ENCODE peak calls at places on chromosomes 12 and 14, in five cellular contexts. M, P, J, K and Y are unnamed samples.

GRCh38 chr12:57904848-57905811 is 36.2 kb upstream of the ATP23 start:
- DNase-seq in M (peak), P (peak), J (peak), K (peak), Y (peak)

GRCh38 chr12:16588812-16589211 is 17.1 kb downstream of the LMO3 start:
- DNase-seq in M (no peak), P (no peak), J (no peak), K (no peak), Y (no peak)

GRCh38 chr12:110338754-110339153 is 57.7 kb downstream of the ATP2A2 start:
- DNase-seq in M (no peak), P (no peak), J (no peak), K (no peak), Y (no peak)

GRCh38 chr14:101600891-101601602 is 39.8 kb downstream of the DIO3 start:
- DNase-seq in M (no peak), P (no peak), J (peak), K (no peak), Y (no peak)

GRCh38 chr12:87670448-87670847 is 358.8 kb downstream of the C12orf50 start:
- DNase-seq in M (no peak), P (no peak), J (no peak), K (no peak), Y (no peak)

GRCh38 chr12:97276621-97277020 is 186.0 kb upstream of the RMST start:
- DNase-seq in M (no peak), P (no peak), J (no peak), K (no peak), Y (no peak)

GRCh38 chr12:8796831-8797626 is 25.4 kb upstream of the A2ML1 start:
- DNase-seq in M (no peak), P (no peak), J (no peak), K (no peak), Y (no peak)

GRCh38 chr12:113422030-113422900 is at the start of gene SDSL:
- DNase-seq in M (peak), P (peak), J (peak), K (peak), Y (no peak)

GRCh38 chr12:131912526-131913274 is 16.4 kb upstream of the PUS1 start:
- DNase-seq in M (no peak), P (peak), J (peak), K (peak), Y (peak)

GRCh38 chr12:63997198-63997597 is 152.7 kb downstream of the SRGAP1 start:
- DNase-seq in M (no peak), P (no peak), J (no peak), K (no peak), Y (no peak)

GRCh38 chr12:93109794-93110203 is 180.7 kb upstream of the EEA1 start:
- DNase-seq in M (no peak), P (no peak), J (no peak), K (no peak), Y (no peak)

GRCh38 chr14:27078176-27078575 is 480.3 kb upstream of the NOVA1 start:
- DNase-seq in M (no peak), P (no peak), J (no peak), K (no peak), Y (no peak)

GRCh38 chr12:77842430-77842829 is 11.7 kb downstream of the NAV3 start:
- DNase-seq in M (no peak), P (no peak), J (no peak), K (no peak), Y (no peak)

GRCh38 chr14:72559227-72559626 is 334.7 kb downstream of the DPF3 start:
- DNase-seq in M (peak), P (no peak), J (no peak), K (no peak), Y (no peak)

GRCh38 chr14:64966976-64967375 is 5.2 kb downstream of the RAB15 start:
- DNase-seq in M (no peak), P (peak), J (no peak), K (no peak), Y (no peak)

GRCh38 chr12:132423251-132424117 is 66.5 kb upstream of the FBRSL1 start:
- DNase-seq in M (peak), P (no peak), J (no peak), K (no peak), Y (no peak)

GRCh38 chr12:3436496-3437060 is 54.4 kb upstream of the PRMT8 start:
- DNase-seq in M (no peak), P (peak), J (no peak), K (peak), Y (no peak)

GRCh38 chr12:7129647-7130536 is at the start of gene CLSTN3:
- DNase-seq in M (peak), P (peak), J (peak), K (peak), Y (no peak)

GRCh38 chr14:104827173-104828055 is 26.5 kb downstream of the ZBTB42 start:
- DNase-seq in M (peak), P (peak), J (no peak), K (peak), Y (no peak)

GRCh38 chr12:27975222-27976136 is 2.9 kb upstream of the PTHLH start:
- DNase-seq in M (peak), P (no peak), J (no peak), K (no peak), Y (no peak)

GRCh38 chr14:93103392-93104080 is 12.2 kb downstream of the ITPK1 start:
- DNase-seq in M (no peak), P (peak), J (no peak), K (no peak), Y (no peak)

GRCh38 chr12:40820794-40821484 is 128.7 kb downstream of the CNTN1 start:
- DNase-seq in M (no peak), P (no peak), J (no peak), K (no peak), Y (no peak)

GRCh38 chr12:64446295-64446694 is 5.6 kb upstream of the TBK1 start:
- DNase-seq in M (no peak), P (no peak), J (no peak), K (no peak), Y (no peak)

GRCh38 chr14:73873660-73874059 is 13.0 kb upstream of the ZNF410 start:
- DNase-seq in M (no peak), P (no peak), J (no peak), K (no peak), Y (no peak)

GRCh38 chr14:79278798-79279644 is 932.3 kb downstream of the DIO2 start:
- DNase-seq in M (peak), P (peak), J (peak), K (peak), Y (peak)

GRCh38 chr14:92471919-92472318 is 41.7 kb upstream of the RIN3 start:
- DNase-seq in M (no peak), P (no peak), J (peak), K (no peak), Y (peak)

GRCh38 chr12:89157413-89157812 is 194.9 kb downstream of the DUSP6 start:
- DNase-seq in M (no peak), P (no peak), J (no peak), K (no peak), Y (no peak)

GRCh38 chr12:53495903-53496751 is 3.1 kb downstream of the MAP3K12 start:
- DNase-seq in M (peak), P (no peak), J (peak), K (peak), Y (no peak)
- H3K4me3 ChIP-seq in M (peak), P (no peak), J (no peak), K (no peak), Y (no peak)

GRCh38 chr14:54580933-54581332 is 14.0 kb downstream of the SAMD4A start:
- DNase-seq in M (no peak), P (no peak), J (no peak), K (no peak), Y (no peak)
- TF ChIP-seq CTCF in M (no peak), P (no peak), J (no peak), K (no peak), Y (no peak)

GRCh38 chr12:75508159-75508558 is 3.2 kb downstream of the KRR1 start:
- DNase-seq in M (no peak), P (no peak), J (no peak), K (no peak), Y (no peak)
- H3K4me3 ChIP-seq in M (no peak), P (no peak), J (no peak), K (no peak), Y (no peak)

GRCh38 chr14:76056128-76056527 is 70.6 kb downstream of the IFT43 start:
- DNase-seq in M (no peak), P (no peak), J (no peak), K (no peak), Y (no peak)
- TF ChIP-seq CTCF in M (peak), P (no peak), J (no peak), K (no peak), Y (peak)

GRCh38 chr14:69592923-69593677 is 18.3 kb upstream of the SUSD6 start:
- DNase-seq in M (peak), P (no peak), J (peak), K (no peak), Y (peak)
- H3K4me3 ChIP-seq in M (no peak), P (no peak), J (no peak), K (peak), Y (peak)

DNA sequence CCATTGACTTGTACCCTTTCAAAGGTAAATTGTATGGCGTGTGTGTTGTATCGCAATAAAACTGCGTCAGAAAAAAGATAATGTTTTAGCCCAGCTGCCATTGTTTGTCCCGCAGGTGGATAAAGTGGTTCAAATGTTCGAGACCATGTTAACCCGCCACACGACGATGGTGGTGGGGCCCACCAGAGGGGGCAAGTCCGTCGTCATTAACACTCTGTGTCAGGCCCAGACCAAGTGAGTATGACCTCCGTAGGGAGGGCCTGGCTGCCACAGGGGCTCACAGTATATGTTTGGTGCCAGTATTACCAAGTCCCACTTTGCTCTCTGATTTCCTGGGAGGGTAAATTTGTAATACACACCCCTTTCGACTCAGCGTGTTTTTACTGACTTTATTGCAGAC is 96.9 kb downstream of the DNAH10 start:
- DNase-seq in M (peak), P (no peak), J (no peak), K (no peak), Y (no peak)
- TF ChIP-seq CTCF in M (peak), P (no peak), J (no peak), K (no peak), Y (no peak)

GRCh38 chr12:14216405-14217294 is 148.8 kb upstream of the ATF7IP start:
- DNase-seq in M (no peak), P (no peak), J (no peak), K (no peak), Y (no peak)
- H3K4me3 ChIP-seq in M (no peak), P (peak), J (no peak), K (peak), Y (no peak)

GRCh38 chr12:47802312-47802711 is 17.4 kb downstream of the HDAC7 start:
- DNase-seq in M (peak), P (no peak), J (no peak), K (no peak), Y (no peak)
- TF ChIP-seq CTCF in M (peak), P (no peak), J (no peak), K (no peak), Y (peak)

DNA sequence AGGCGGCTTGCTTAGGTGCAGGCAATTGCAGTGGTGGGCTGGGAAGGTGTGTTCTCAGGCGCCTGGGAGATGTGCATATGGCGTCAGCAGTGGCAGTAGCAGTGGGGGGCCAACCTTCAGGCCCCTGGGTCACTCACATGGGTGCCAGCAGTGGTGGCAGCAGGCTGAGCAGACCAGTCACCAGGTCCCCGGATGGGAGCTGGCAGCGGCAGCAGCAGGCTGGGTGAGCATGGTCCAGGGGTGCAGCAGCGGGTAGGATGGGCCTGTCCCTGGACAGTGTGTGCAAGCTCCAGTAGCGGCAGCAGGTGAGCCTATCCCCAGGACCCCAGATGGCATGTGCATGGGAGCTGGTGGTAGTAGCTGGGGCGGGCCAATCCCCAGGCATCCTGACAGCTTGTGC is 108.5 kb upstream of the TMEM260 start:
- DNase-seq in M (no peak), P (no peak), J (no peak), K (no peak), Y (no peak)
- H3K4me3 ChIP-seq in M (no peak), P (no peak), J (no peak), K (no peak), Y (no peak)